ENCODE peak calls at places on chromosomes 1 and 21, in six cellular contexts. Z is CD8-positive, alpha-beta T cell; E is fibroblast of lung; C is OCI-LY7; T is PC-3; G is left ventricle myocardium inferior. S is an unnamed sample.

GRCh38 chr1:32651461-32652073 is 559 bp downstream of the RBBP4 start:
- DNase-seq in Z (no peak), E (no peak), C (peak), T (peak), G (no peak), S (no peak)

GRCh38 chr1:59879556-59879955 is 47.0 kb downstream of the CYP2J2 start:
- DNase-seq in Z (peak), E (peak), C (peak), T (peak), G (peak), S (peak)

GRCh38 chr1:211684791-211685190 is 9.4 kb upstream of the NEK2 start:
- DNase-seq in Z (no peak), E (peak), C (no peak), T (no peak), G (no peak), S (no peak)

GRCh38 chr21:31182231-31183129 is 144.2 kb upstream of the KRTAP19-8 start:
- DNase-seq in Z (peak), E (no peak), C (no peak), T (no peak), G (no peak), S (no peak)

GRCh38 chr1:162062542-162063015 is 6.9 kb upstream of the NOS1AP start:
- DNase-seq in Z (no peak), E (peak), C (no peak), T (no peak), G (peak), S (no peak)

GRCh38 chr1:206606867-206607266 is 5.4 kb downstream of the EIF2D start:
- DNase-seq in Z (no peak), E (no peak), C (peak), T (peak), G (no peak), S (no peak)

GRCh38 chr1:107000907-107001306 is 55.6 kb upstream of the PRMT6 start:
- DNase-seq in Z (no peak), E (peak), C (no peak), T (no peak), G (no peak), S (no peak)

GRCh38 chr21:42777757-42778344 is 101.5 kb downstream of the WDR4 start:
- DNase-seq in Z (no peak), E (no peak), C (no peak), T (no peak), G (no peak), S (no peak)

GRCh38 chr1:169312084-169312954 is 55.3 kb downstream of the NME7 start:
- DNase-seq in Z (no peak), E (peak), C (no peak), T (peak), G (no peak), S (peak)

GRCh38 chr1:200415693-200416593 is 6.1 kb upstream of the ZNF281 start:
- DNase-seq in Z (no peak), E (peak), C (no peak), T (peak), G (no peak), S (peak)

GRCh38 chr21:39531777-39532333 is 80.1 kb downstream of the SH3BGR start:
- DNase-seq in Z (no peak), E (no peak), C (no peak), T (peak), G (no peak), S (no peak)

GRCh38 chr1:61170328-61171238 is 88.2 kb downstream of the NFIA start:
- DNase-seq in Z (no peak), E (peak), C (no peak), T (peak), G (no peak), S (peak)

GRCh38 chr1:89044970-89045695 is 19.9 kb downstream of the GBP1 start:
- DNase-seq in Z (no peak), E (no peak), C (no peak), T (peak), G (no peak), S (no peak)

GRCh38 chr1:190179817-190180216 is 297.8 kb downstream of the BRINP3 start:
- DNase-seq in Z (no peak), E (peak), C (no peak), T (peak), G (no peak), S (no peak)

GRCh38 chr1:173870252-173871075 is 2.3 kb downstream of the ZBTB37 start:
- DNase-seq in Z (no peak), E (no peak), C (peak), T (no peak), G (no peak), S (no peak)

GRCh38 chr1:94855307-94855700 is 35.1 kb downstream of the SLC44A3 start:
- DNase-seq in Z (no peak), E (peak), C (no peak), T (peak), G (no peak), S (no peak)

GRCh38 chr1:228143480-228144212 is 3.6 kb downstream of the GUK1 start:
- DNase-seq in Z (peak), E (no peak), C (no peak), T (no peak), G (no peak), S (no peak)

GRCh38 chr21:42147386-42148020 is 71.4 kb upstream of the ABCG1 start:
- DNase-seq in Z (no peak), E (no peak), C (no peak), T (no peak), G (no peak), S (no peak)

GRCh38 chr1:239084459-239085080 is 301.8 kb upstream of the CHRM3 start:
- DNase-seq in Z (no peak), E (no peak), C (no peak), T (no peak), G (no peak), S (no peak)

GRCh38 chr1:210531475-210532222 is 202.9 kb downstream of the HHAT start:
- DNase-seq in Z (no peak), E (no peak), C (no peak), T (no peak), G (no peak), S (no peak)

GRCh38 chr1:171817511-171818265 is 23.6 kb upstream of the DNM3 start:
- DNase-seq in Z (no peak), E (peak), C (no peak), T (peak), G (no peak), S (peak)

GRCh38 chr1:169676001-169676400 is 35.4 kb downstream of the SELL start:
- DNase-seq in Z (no peak), E (peak), C (no peak), T (peak), G (no peak), S (peak)

GRCh38 chr1:232422098-232422497 is 207.8 kb downstream of the SIPA1L2 start:
- DNase-seq in Z (no peak), E (no peak), C (no peak), T (peak), G (no peak), S (peak)

GRCh38 chr1:41536296-41536695 is 51.8 kb upstream of the EDN2 start:
- DNase-seq in Z (no peak), E (no peak), C (no peak), T (no peak), G (no peak), S (no peak)

GRCh38 chr21:37220433-37220980 is 46.6 kb downstream of the VPS26C start:
- DNase-seq in Z (no peak), E (peak), C (no peak), T (no peak), G (no peak), S (no peak)
- H3K27ac ChIP-seq in Z (peak), E (peak), C (peak), T (peak), G (peak), S (peak)

GRCh38 chr1:13730301-13730700 is 30.3 kb downstream of the PRDM2 start:
- DNase-seq in Z (no peak), E (no peak), C (peak), T (no peak), G (no peak), S (no peak)

GRCh38 chr1:13730751-13731482 is 30.9 kb downstream of the PRDM2 start:
- DNase-seq in Z (peak), E (no peak), C (peak), T (no peak), G (no peak), S (no peak)

GRCh38 chr1:13733705-13734104 is 33.7 kb downstream of the PRDM2 start:
- DNase-seq in Z (no peak), E (no peak), C (no peak), T (no peak), G (no peak), S (no peak)

GRCh38 chr1:13732971-13733667 is 33.1 kb downstream of the PRDM2 start:
- DNase-seq in Z (peak), E (no peak), C (peak), T (no peak), G (no peak), S (no peak)

DNA sequence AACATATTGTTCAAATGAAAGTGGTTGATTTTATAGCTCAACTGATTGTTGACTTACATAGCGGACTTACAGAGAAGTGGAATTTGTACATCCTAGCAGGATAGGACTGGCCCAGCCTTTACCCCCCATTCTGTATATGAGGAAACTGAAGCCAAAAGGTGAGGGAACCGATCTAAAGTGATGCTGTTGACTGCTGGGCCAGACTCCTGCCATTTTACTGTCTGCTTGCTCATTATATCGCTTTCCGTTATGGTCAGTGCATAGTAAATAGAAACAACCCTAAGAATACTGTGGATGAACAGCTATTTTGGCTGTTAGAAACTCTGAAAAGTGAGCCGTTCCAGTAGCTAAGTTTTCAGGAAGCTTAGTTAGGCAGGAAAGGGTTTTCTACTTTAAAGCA is 31.9 kb downstream of the PRDM2 start:
- DNase-seq in Z (no peak), E (no peak), C (peak), T (no peak), G (no peak), S (no peak)
- H3K27ac ChIP-seq in Z (peak), E (no peak), C (peak), T (no peak), G (no peak), S (no peak)

GRCh38 chr1:178932966-178933603 is 62.2 kb upstream of the ANGPTL1 start:
- DNase-seq in Z (no peak), E (no peak), C (no peak), T (no peak), G (no peak), S (no peak)

GRCh38 chr1:178931843-178932551 is 61.1 kb upstream of the ANGPTL1 start:
- DNase-seq in Z (no peak), E (peak), C (no peak), T (no peak), G (peak), S (no peak)

GRCh38 chr1:178934574-178934945 is 63.7 kb upstream of the ANGPTL1 start:
- DNase-seq in Z (no peak), E (no peak), C (no peak), T (no peak), G (no peak), S (no peak)

GRCh38 chr1:178933709-178934573 is 63.1 kb upstream of the ANGPTL1 start:
- DNase-seq in Z (no peak), E (peak), C (no peak), T (no peak), G (no peak), S (no peak)

DNA sequence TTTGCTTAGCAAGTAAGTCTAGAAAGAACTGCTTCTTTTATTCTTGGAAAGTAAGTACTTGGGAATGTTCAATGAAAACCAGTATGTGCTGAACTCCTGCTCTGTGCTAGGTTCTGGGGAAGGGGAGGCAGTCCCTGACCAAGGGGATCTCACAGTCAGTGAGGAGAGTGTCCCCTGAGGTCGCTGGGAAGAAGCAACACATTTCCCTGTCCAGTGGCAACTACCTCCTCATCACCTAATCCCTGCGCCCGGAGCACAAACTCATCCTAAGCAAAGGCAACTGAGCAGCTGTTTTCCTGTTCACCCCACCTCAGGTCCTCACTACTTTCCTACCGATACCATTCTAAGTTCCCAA is 61.7 kb upstream of the ANGPTL1 start:
- DNase-seq in Z (no peak), E (no peak), C (no peak), T (no peak), G (no peak), S (no peak)
- H3K27ac ChIP-seq in Z (no peak), E (peak), C (no peak), T (no peak), G (peak), S (no peak)

GRCh38 chr1:7785108-7785507 is 1.0 kb downstream of the PER3 start:
- DNase-seq in Z (no peak), E (no peak), C (no peak), T (no peak), G (no peak), S (no peak)
- H3K27ac ChIP-seq in Z (no peak), E (no peak), C (no peak), T (no peak), G (peak), S (no peak)

GRCh38 chr1:87296220-87296619 is 32.5 kb upstream of the LMO4 start:
- DNase-seq in Z (no peak), E (no peak), C (no peak), T (no peak), G (no peak), S (no peak)
- H3K27ac ChIP-seq in Z (no peak), E (no peak), C (no peak), T (no peak), G (no peak), S (no peak)

GRCh38 chr1:24256687-24257086 is 62.5 kb upstream of the GRHL3 start:
- DNase-seq in Z (no peak), E (no peak), C (no peak), T (no peak), G (no peak), S (no peak)

GRCh38 chr1:24253569-24253968 is 65.6 kb upstream of the GRHL3 start:
- DNase-seq in Z (no peak), E (no peak), C (peak), T (no peak), G (no peak), S (no peak)

GRCh38 chr1:24255226-24255625 is 63.9 kb upstream of the GRHL3 start:
- DNase-seq in Z (no peak), E (no peak), C (no peak), T (no peak), G (no peak), S (no peak)

GRCh38 chr1:24257373-24257772 is 61.8 kb upstream of the GRHL3 start:
- DNase-seq in Z (no peak), E (no peak), C (no peak), T (no peak), G (no peak), S (no peak)

DNA sequence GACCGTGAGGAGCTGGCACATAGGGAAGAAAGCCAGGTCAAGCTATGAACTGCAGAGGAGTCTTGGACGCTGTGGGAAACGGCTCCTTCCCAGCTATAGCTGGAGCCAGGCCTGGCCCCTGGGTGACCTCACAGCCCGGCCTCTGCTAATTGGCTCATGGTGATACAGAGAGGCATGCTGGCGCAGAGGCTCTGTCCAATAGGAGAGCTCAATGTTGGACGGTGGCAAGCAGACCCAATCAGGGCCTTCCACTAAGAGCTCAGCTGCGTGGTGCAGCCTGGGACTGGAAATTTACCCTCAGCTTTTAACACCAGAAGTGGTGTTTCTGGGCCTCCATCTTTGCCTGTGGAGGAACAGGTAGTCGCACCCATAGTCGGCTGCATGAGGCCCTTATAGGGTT is 64.4 kb upstream of the GRHL3 start:
- DNase-seq in Z (no peak), E (no peak), C (no peak), T (no peak), G (no peak), S (no peak)
- H3K27ac ChIP-seq in Z (no peak), E (no peak), C (no peak), T (no peak), G (no peak), S (no peak)

DNA sequence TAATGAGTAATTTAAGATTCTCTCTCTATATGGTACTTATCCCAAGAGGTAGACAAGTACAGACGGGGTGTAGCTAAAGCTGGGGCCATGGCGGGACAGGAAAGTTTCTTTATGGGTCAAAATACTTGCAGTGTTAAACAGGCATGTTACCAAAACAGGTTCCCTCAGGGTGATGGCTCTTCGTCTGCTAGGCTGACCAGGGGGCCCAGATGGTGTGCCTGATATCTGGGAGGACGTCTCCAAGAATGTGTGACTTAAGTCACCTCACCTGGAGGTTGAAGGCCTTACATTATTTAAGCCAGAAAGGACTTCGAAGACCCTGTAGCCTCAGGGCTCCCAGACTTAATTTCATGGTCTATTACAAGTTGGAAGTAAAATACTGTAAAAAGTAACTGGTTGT is 52.7 kb upstream of the FMOD start:
- DNase-seq in Z (no peak), E (no peak), C (no peak), T (no peak), G (no peak), S (no peak)
- H3K27ac ChIP-seq in Z (no peak), E (peak), C (no peak), T (no peak), G (peak), S (no peak)

GRCh38 chr1:151542710-151543129 is 2.6 kb downstream of the TUFT1 start:
- DNase-seq in Z (no peak), E (peak), C (no peak), T (peak), G (no peak), S (no peak)
- H3K27ac ChIP-seq in Z (no peak), E (peak), C (no peak), T (no peak), G (no peak), S (peak)